ENCODE peak calls at places on chromosomes 13 and 19, in six cellular contexts. J is uterus, U is HFF-Myc, G is AG10803, S is fibroblast of lung, M is adrenal gland. O is an unnamed sample.

GRCh38 chr13:44876782-44877324 is 112.4 kb downstream of the NUFIP1 start:
- DNase-seq in G (no peak), J (no peak), U (no peak), S (no peak), M (no peak), O (no peak)

GRCh38 chr13:93388701-93389100 is 162.1 kb downstream of the GPC6 start:
- DNase-seq in G (no peak), U (peak; percentile 32), M (no peak), S (peak; percentile 65), J (no peak), O (no peak)

GRCh38 chr19:35086455-35086854 is 29.2 kb upstream of the FXYD3 start:
- DNase-seq in J (no peak), M (no peak), G (no peak), S (no peak), U (no peak), O (no peak)

GRCh38 chr19:41957838-41958366 is 1.2 kb downstream of the RABAC1 start:
- DNase-seq in G (peak; percentile 79), U (peak; percentile 57), J (peak; percentile 64), M (peak; percentile 77), S (peak; percentile 78), O (peak; percentile 62)

GRCh38 chr19:16449330-16449961 is 22.3 kb downstream of the EPS15L1 start:
- DNase-seq in S (peak; percentile 13), M (no peak), J (no peak), G (no peak), U (no peak), O (no peak)

GRCh38 chr19:2888739-2889224 is 11.9 kb upstream of the ZNF57 start:
- DNase-seq in J (peak; percentile 28), S (no peak), U (no peak), M (peak; percentile 34), G (peak; percentile 13), O (no peak)

GRCh38 chr13:41384749-41385503 is 72.4 kb upstream of the RGCC start:
- DNase-seq in G (peak; percentile 26), S (peak; percentile 36), M (no peak), J (no peak), U (no peak), O (no peak)

GRCh38 chr19:33865306-33865705 is 68.6 kb downstream of the KCTD15 start:
- DNase-seq in G (no peak), J (no peak), M (no peak), S (no peak), U (no peak), O (no peak)

GRCh38 chr19:6227941-6228325 is 51.8 kb downstream of the MLLT1 start:
- DNase-seq in M (peak; percentile 62), J (no peak), U (no peak), S (no peak), G (no peak), O (no peak)

GRCh38 chr19:43354305-43354627 is 780 bp downstream of the CD177 start:
- DNase-seq in M (no peak), J (no peak), G (no peak), U (no peak), S (no peak), O (no peak)
- H3K4me3 ChIP-seq in M (no peak overlapping the region), J (no peak overlapping the region), G (no peak overlapping the region), U (no peak overlapping the region), S (no peak overlapping the region), O (peak overlapping the region; percentile 41)

GRCh38 chr13:31703780-31704179 is 35.5 kb upstream of the RXFP2 start:
- DNase-seq in U (no peak), J (no peak), S (no peak), G (no peak), M (no peak), O (no peak)

GRCh38 chr13:31697290-31697689 is 42.0 kb upstream of the RXFP2 start:
- DNase-seq in G (peak; percentile 24), J (no peak), M (no peak), U (peak; percentile 5), S (no peak), O (no peak)

GRCh38 chr13:31699650-31700049 is 39.7 kb upstream of the RXFP2 start:
- DNase-seq in U (no peak), J (no peak), S (no peak), G (no peak), M (no peak), O (no peak)
- TF ChIP-seq CTCF in U (no peak), J (no peak), S (no peak), G (peak; percentile 24), M (no peak), O (no peak)

DNA sequence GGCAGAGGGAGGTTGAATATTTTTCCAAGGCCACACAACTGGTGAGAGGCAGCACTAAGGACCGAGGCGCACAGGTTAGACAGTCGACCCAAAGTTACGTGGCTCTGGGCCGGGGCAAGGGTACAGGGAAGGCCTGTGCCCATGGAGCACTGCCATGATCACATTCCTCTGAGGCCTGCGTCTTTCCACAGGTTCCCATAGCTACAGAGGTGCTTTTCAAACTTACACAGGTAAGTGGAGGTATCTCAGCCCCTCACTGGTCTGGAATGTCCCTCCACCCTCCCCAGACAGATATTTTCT is 814 bp downstream of the ZNF211 start:
- DNase-seq in S (no peak), J (no peak), G (no peak), M (peak; percentile 23), U (no peak), O (no peak)
- H3K4me3 ChIP-seq in S (peak overlapping the region; percentile 89), J (peak overlapping the region; percentile 80), G (peak overlapping the region; percentile 84), M (peak overlapping the region; percentile 72), U (peak overlapping the region; percentile 77), O (peak overlapping the region; percentile 91)

GRCh38 chr19:15313649-15314279 is 18.6 kb downstream of the BRD4 start:
- DNase-seq in U (no peak), M (peak; percentile 49), S (no peak), G (no peak), J (no peak), O (no peak)

GRCh38 chr19:15318241-15318691 is 14.1 kb downstream of the BRD4 start:
- DNase-seq in M (no peak), G (no peak), J (no peak), U (no peak), S (peak; percentile 55), O (no peak)

GRCh38 chr19:15317392-15318011 is 14.8 kb downstream of the BRD4 start:
- DNase-seq in J (no peak), M (no peak), S (peak; percentile 63), U (no peak), G (peak; percentile 59), O (no peak)

GRCh38 chr19:15315101-15315500 is 17.2 kb downstream of the BRD4 start:
- DNase-seq in M (no peak), U (no peak), G (no peak), J (no peak), S (no peak), O (no peak)

GRCh38 chr19:15316498-15316897 is 15.8 kb downstream of the BRD4 start:
- DNase-seq in S (no peak), U (no peak), J (no peak), G (peak; percentile 59), M (no peak), O (no peak)
- TF ChIP-seq CTCF in S (no peak), U (no peak), J (no peak), G (no peak), M (no peak), O (no peak)

GRCh38 chr19:21677696-21678418 is 89.5 kb downstream of the ZNF100 start:
- DNase-seq in M (no peak), J (no peak), G (no peak), S (no peak), U (no peak), O (no peak)
- H3K4me3 ChIP-seq in M (no peak overlapping the region), J (no peak overlapping the region), G (no peak overlapping the region), S (no peak overlapping the region), U (no peak overlapping the region), O (no peak overlapping the region)

DNA sequence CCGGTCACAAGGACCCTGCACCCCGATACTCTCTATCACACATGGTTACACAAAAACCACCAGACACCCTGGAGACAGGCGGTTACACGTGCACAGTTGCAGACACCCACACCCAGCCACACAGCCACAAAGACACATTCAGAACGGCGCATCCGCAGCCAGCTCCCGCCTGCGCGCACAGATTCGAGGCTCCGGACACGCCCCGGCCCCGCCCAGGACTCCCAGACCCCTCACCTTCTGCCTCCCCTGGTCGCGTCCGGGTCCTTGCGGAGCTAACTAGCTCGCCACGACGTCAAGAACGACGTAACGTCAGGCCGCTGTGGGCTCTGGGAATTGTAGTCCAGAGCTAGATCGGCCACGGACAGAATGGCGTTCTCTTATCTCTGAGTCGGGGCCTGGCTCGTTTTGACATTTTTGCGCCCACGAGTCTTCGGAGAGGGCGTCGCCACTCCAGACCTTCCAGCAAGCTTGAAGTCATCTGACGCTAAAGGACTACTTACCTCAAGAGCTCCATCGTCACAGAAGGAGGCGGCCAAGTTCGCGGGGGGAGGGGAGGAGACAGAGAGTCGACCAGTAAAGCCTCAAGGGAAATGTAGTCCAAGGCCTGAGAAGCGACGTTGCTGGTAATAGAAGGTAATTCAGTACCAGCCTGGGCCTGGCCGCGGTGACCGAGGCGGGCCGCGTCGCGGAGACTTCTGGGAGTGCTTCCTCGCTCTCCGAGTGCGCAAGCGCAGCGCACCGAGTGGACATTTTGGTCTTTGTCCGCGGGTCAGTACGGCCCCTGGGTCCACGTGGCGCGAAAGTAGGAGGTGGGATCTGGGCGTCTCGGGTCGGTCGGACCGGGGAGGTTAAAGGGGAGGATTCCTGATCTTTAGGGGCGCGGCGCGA is at the start of the genes ZNF146 and ZNF565:
- DNase-seq in S (peak; percentile 99), J (peak; percentile 96), G (peak; percentile 99), M (peak; percentile 99), U (peak; percentile 96), O (peak; percentile 96)
- TF ChIP-seq CTCF in S (no peak), J (peak; percentile 38), G (peak; percentile 10), M (peak; percentile 60), U (no peak), O (no peak)

GRCh38 chr19:14433454-14434156 is 499 bp downstream of the PKN1 start:
- DNase-seq in U (no peak), S (no peak), J (peak; percentile 40), G (no peak), M (no peak), O (no peak)

GRCh38 chr19:14437578-14438140 is 4.6 kb downstream of the PKN1 start:
- DNase-seq in M (no peak), G (no peak), S (no peak), J (no peak), U (no peak), O (no peak)

GRCh38 chr19:14434157-14434501 is 1.0 kb downstream of the PKN1 start:
- DNase-seq in J (no peak), S (no peak), U (no peak), M (peak; percentile 36), G (no peak), O (no peak)

GRCh38 chr19:14434543-14435319 is 1.6 kb downstream of the PKN1 start:
- DNase-seq in U (peak; percentile 26), M (peak; percentile 90), S (peak; percentile 68), G (peak; percentile 77), J (peak; percentile 72), O (peak; percentile 54)

DNA sequence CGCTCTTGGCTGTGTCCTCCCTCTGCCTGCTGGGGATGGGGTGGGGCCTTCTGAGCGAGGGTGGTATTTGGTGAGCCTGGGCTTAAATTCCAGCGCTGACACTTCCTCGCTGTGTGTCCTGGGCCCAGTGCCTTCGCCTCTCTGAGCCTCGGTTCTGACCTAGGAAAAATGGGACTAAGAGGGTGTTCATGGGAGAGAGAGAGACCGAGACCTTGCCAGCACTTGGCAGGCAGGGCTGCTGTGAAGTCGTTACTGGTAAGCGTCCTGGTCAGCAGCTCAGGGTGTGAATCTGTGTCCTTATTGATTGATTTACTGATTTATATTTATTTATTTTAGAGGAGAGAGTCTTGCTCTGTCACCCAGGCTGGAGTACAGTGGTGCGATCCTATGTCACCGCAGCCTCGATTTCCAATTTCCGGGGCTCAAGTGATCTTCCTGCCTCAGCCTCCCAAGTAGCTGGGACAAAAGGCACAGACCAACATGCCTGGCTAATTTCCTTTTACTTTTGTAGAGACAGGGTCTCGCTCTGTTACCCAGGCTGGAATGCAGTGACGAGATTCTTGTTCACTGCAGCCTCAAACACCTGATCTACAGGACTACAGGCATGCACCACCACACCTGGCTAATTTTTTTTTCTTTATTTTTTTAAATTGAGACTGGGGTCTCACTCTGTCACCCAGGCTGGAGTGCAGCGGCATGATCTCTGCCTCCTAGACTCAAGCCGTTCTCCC is 2.4 kb downstream of the PKN1 start:
- DNase-seq in S (no peak), G (no peak), U (no peak), M (no peak), J (no peak), O (no peak)
- H3K4me3 ChIP-seq in S (no peak overlapping the region), G (peak overlapping the region; percentile 76), U (peak overlapping the region; percentile 70), M (no peak overlapping the region), J (no peak overlapping the region), O (no peak overlapping the region)